ENCODE peak calls at places on chromosomes 6 and 20, in six cellular contexts. One of them, this sample, is unnamed.

GRCh38 chr6:31270788-31271640 is 878 bp downstream of the HLA-C start:
- DNase-seq in GM19239: no peak
- DNase-seq in naive thymus-derived CD4-positive, alpha-beta T cell: peak; percentile 46
- DNase-seq in GM04503: peak; percentile 5
- DNase-seq in SK-N-SH: peak; percentile 49
- DNase-seq in fibroblast of the conjunctiva: peak; percentile 24
- DNase-seq in this sample: no peak

GRCh38 chr20:33299111-33299603 is 16.1 kb downstream of the BPIFB1 start:
- DNase-seq in SK-N-SH: peak; percentile 87
- DNase-seq in GM19239: peak; percentile 79
- DNase-seq in GM04503: no peak
- DNase-seq in fibroblast of the conjunctiva: no peak
- DNase-seq in naive thymus-derived CD4-positive, alpha-beta T cell: peak; percentile 64
- DNase-seq in this sample: peak; percentile 69

GRCh38 chr20:32356935-32357868 is 929 bp upstream of the ASXL1 start:
- DNase-seq in naive thymus-derived CD4-positive, alpha-beta T cell: no peak
- DNase-seq in SK-N-SH: peak; percentile 22
- DNase-seq in GM19239: no peak
- DNase-seq in GM04503: no peak
- DNase-seq in fibroblast of the conjunctiva: no peak
- DNase-seq in this sample: no peak

GRCh38 chr6:89792881-89793280 is 26.7 kb downstream of the MDN1 start:
- DNase-seq in SK-N-SH: peak; percentile 47
- DNase-seq in GM19239: peak; percentile 17
- DNase-seq in fibroblast of the conjunctiva: no peak
- DNase-seq in GM04503: no peak
- DNase-seq in naive thymus-derived CD4-positive, alpha-beta T cell: no peak
- DNase-seq in this sample: no peak

GRCh38 chr20:57439432-57439831 is 48.2 kb downstream of the RBM38 start:
- DNase-seq in SK-N-SH: no peak
- DNase-seq in naive thymus-derived CD4-positive, alpha-beta T cell: no peak
- DNase-seq in fibroblast of the conjunctiva: no peak
- DNase-seq in GM19239: no peak
- DNase-seq in GM04503: no peak
- DNase-seq in this sample: peak; percentile 31

GRCh38 chr20:45993197-45993951 is 15.3 kb upstream of the MMP9 start:
- DNase-seq in GM19239: no peak
- DNase-seq in fibroblast of the conjunctiva: no peak
- DNase-seq in SK-N-SH: peak; percentile 40
- DNase-seq in naive thymus-derived CD4-positive, alpha-beta T cell: no peak
- DNase-seq in GM04503: no peak
- DNase-seq in this sample: no peak

GRCh38 chr6:166742981-166743380 is 115.9 kb upstream of the RPS6KA2 start:
- DNase-seq in SK-N-SH: no peak
- DNase-seq in GM04503: no peak
- DNase-seq in naive thymus-derived CD4-positive, alpha-beta T cell: no peak
- DNase-seq in fibroblast of the conjunctiva: no peak
- DNase-seq in GM19239: no peak
- DNase-seq in this sample: no peak

GRCh38 chr6:31680841-31681671 is at the start of gene LY6G5C:
- DNase-seq in GM19239: peak; percentile 65
- DNase-seq in GM04503: peak; percentile 48
- DNase-seq in fibroblast of the conjunctiva: peak; percentile 95
- DNase-seq in naive thymus-derived CD4-positive, alpha-beta T cell: peak; percentile 38
- DNase-seq in SK-N-SH: peak; percentile 88
- DNase-seq in this sample: peak; percentile 65

GRCh38 chr6:86407128-86407527 is 530.2 kb upstream of the HTR1E start:
- DNase-seq in GM04503: no peak
- DNase-seq in fibroblast of the conjunctiva: no peak
- DNase-seq in GM19239: no peak
- DNase-seq in naive thymus-derived CD4-positive, alpha-beta T cell: no peak
- DNase-seq in SK-N-SH: no peak
- DNase-seq in this sample: no peak

GRCh38 chr6:141475269-141475668 is 657.5 kb upstream of the GJE1 start:
- DNase-seq in fibroblast of the conjunctiva: no peak
- DNase-seq in naive thymus-derived CD4-positive, alpha-beta T cell: no peak
- DNase-seq in GM04503: no peak
- DNase-seq in GM19239: no peak
- DNase-seq in SK-N-SH: no peak
- DNase-seq in this sample: no peak

GRCh38 chr20:62805365-62805710 is 703 bp downstream of the OGFR start:
- DNase-seq in GM04503: no peak
- DNase-seq in naive thymus-derived CD4-positive, alpha-beta T cell: no peak
- DNase-seq in SK-N-SH: peak; percentile 69
- DNase-seq in fibroblast of the conjunctiva: no peak
- DNase-seq in GM19239: no peak
- DNase-seq in this sample: no peak

GRCh38 chr6:36642913-36643817 is 35.3 kb upstream of the CDKN1A start:
- DNase-seq in GM04503: peak; percentile 64
- DNase-seq in fibroblast of the conjunctiva: no peak
- DNase-seq in naive thymus-derived CD4-positive, alpha-beta T cell: no peak
- DNase-seq in SK-N-SH: no peak
- DNase-seq in GM19239: no peak
- DNase-seq in this sample: no peak

GRCh38 chr20:38363004-38363747 is 16.9 kb downstream of the LBP start:
- DNase-seq in naive thymus-derived CD4-positive, alpha-beta T cell: no peak
- DNase-seq in GM19239: no peak
- DNase-seq in SK-N-SH: no peak
- DNase-seq in GM04503: no peak
- DNase-seq in fibroblast of the conjunctiva: no peak
- DNase-seq in this sample: no peak

GRCh38 chr6:6713660-6714446 is 125.3 kb downstream of the LY86 start:
- DNase-seq in SK-N-SH: peak; percentile 26
- DNase-seq in GM04503: no peak
- DNase-seq in naive thymus-derived CD4-positive, alpha-beta T cell: no peak
- DNase-seq in fibroblast of the conjunctiva: no peak
- DNase-seq in GM19239: no peak
- DNase-seq in this sample: no peak

GRCh38 chr20:5080384-5080877 is 39.3 kb downstream of the PCNA start:
- DNase-seq in SK-N-SH: no peak
- DNase-seq in GM19239: peak; percentile 10
- DNase-seq in GM04503: peak; percentile 58
- DNase-seq in naive thymus-derived CD4-positive, alpha-beta T cell: no peak
- DNase-seq in fibroblast of the conjunctiva: peak; percentile 24
- DNase-seq in this sample: no peak

GRCh38 chr20:50153500-50154377 is at the start of gene PEDS1:
- DNase-seq in naive thymus-derived CD4-positive, alpha-beta T cell: peak; percentile 81
- DNase-seq in fibroblast of the conjunctiva: peak; percentile 75
- DNase-seq in GM04503: peak; percentile 38
- DNase-seq in SK-N-SH: peak; percentile 99
- DNase-seq in GM19239: peak; percentile 99
- DNase-seq in this sample: peak; percentile 61

GRCh38 chr6:108779521-108779920 is 68.7 kb upstream of the ARMC2 start:
- DNase-seq in GM19239: no peak
- DNase-seq in fibroblast of the conjunctiva: no peak
- DNase-seq in GM04503: no peak
- DNase-seq in SK-N-SH: no peak
- DNase-seq in naive thymus-derived CD4-positive, alpha-beta T cell: no peak
- DNase-seq in this sample: no peak

GRCh38 chr20:63626424-63627128 is at the start of gene GMEB2:
- DNase-seq in GM04503: no peak
- DNase-seq in SK-N-SH: peak; percentile 95
- DNase-seq in naive thymus-derived CD4-positive, alpha-beta T cell: no peak
- DNase-seq in GM19239: peak; percentile 94
- DNase-seq in fibroblast of the conjunctiva: peak; percentile 26
- DNase-seq in this sample: peak; percentile 82

GRCh38 chr20:41135187-41135887 is 2.0 kb upstream of the PLCG1 start:
- DNase-seq in GM19239: peak; percentile 47
- DNase-seq in naive thymus-derived CD4-positive, alpha-beta T cell: peak; percentile 61
- DNase-seq in SK-N-SH: peak; percentile 59
- DNase-seq in fibroblast of the conjunctiva: no peak
- DNase-seq in GM04503: no peak
- DNase-seq in this sample: no peak

GRCh38 chr6:20680697-20681165 is 146.5 kb downstream of the CDKAL1 start:
- DNase-seq in SK-N-SH: no peak
- DNase-seq in naive thymus-derived CD4-positive, alpha-beta T cell: no peak
- DNase-seq in GM19239: no peak
- DNase-seq in fibroblast of the conjunctiva: no peak
- DNase-seq in GM04503: no peak
- DNase-seq in this sample: no peak

GRCh38 chr6:135411849-135412248 is 85.7 kb downstream of the AHI1 start:
- DNase-seq in GM19239: no peak
- DNase-seq in GM04503: no peak
- DNase-seq in SK-N-SH: no peak
- DNase-seq in naive thymus-derived CD4-positive, alpha-beta T cell: no peak
- DNase-seq in fibroblast of the conjunctiva: no peak
- DNase-seq in this sample: no peak

GRCh38 chr6:148550569-148550968 is 196.3 kb upstream of the UST start:
- DNase-seq in GM19239: no peak
- DNase-seq in GM04503: no peak
- DNase-seq in fibroblast of the conjunctiva: no peak
- DNase-seq in naive thymus-derived CD4-positive, alpha-beta T cell: no peak
- DNase-seq in SK-N-SH: no peak
- DNase-seq in this sample: no peak

GRCh38 chr20:23879811-23880374 is 345 bp upstream of the CST5 start:
- DNase-seq in SK-N-SH: no peak
- DNase-seq in GM19239: no peak
- DNase-seq in GM04503: no peak
- DNase-seq in fibroblast of the conjunctiva: no peak
- DNase-seq in naive thymus-derived CD4-positive, alpha-beta T cell: no peak
- DNase-seq in this sample: no peak

GRCh38 chr20:59821201-59821600 is 112.2 kb downstream of the SYCP2 start:
- DNase-seq in GM04503: no peak
- DNase-seq in GM19239: no peak
- DNase-seq in SK-N-SH: no peak
- DNase-seq in naive thymus-derived CD4-positive, alpha-beta T cell: no peak
- DNase-seq in fibroblast of the conjunctiva: no peak
- DNase-seq in this sample: no peak

GRCh38 chr6:143054329-143054728 is 6.4 kb upstream of the AIG1 start:
- DNase-seq in SK-N-SH: no peak
- DNase-seq in GM19239: no peak
- DNase-seq in naive thymus-derived CD4-positive, alpha-beta T cell: no peak
- DNase-seq in GM04503: no peak
- DNase-seq in fibroblast of the conjunctiva: no peak
- DNase-seq in this sample: no peak

GRCh38 chr20:32685541-32686529 is 12.1 kb upstream of the C20orf203 start:
- DNase-seq in SK-N-SH: peak; percentile 52
- DNase-seq in GM04503: peak; percentile 88
- DNase-seq in naive thymus-derived CD4-positive, alpha-beta T cell: no peak
- DNase-seq in fibroblast of the conjunctiva: peak; percentile 87
- DNase-seq in GM19239: no peak
- DNase-seq in this sample: no peak

GRCh38 chr6:150857062-150857905 is 8.2 kb upstream of the MTHFD1L start:
- DNase-seq in fibroblast of the conjunctiva: peak; percentile 97
- DNase-seq in SK-N-SH: no peak
- DNase-seq in naive thymus-derived CD4-positive, alpha-beta T cell: no peak
- DNase-seq in GM04503: peak; percentile 96
- DNase-seq in GM19239: no peak
- DNase-seq in this sample: no peak

GRCh38 chr6:56314683-56315523 is 67.5 kb upstream of the COL21A1 start:
- DNase-seq in GM04503: no peak
- DNase-seq in naive thymus-derived CD4-positive, alpha-beta T cell: no peak
- DNase-seq in GM19239: no peak
- DNase-seq in fibroblast of the conjunctiva: no peak
- DNase-seq in SK-N-SH: peak; percentile 26
- DNase-seq in this sample: peak; percentile 6

GRCh38 chr6:122048570-122048969 is 350.9 kb upstream of the HSF2 start:
- DNase-seq in GM19239: no peak
- DNase-seq in naive thymus-derived CD4-positive, alpha-beta T cell: no peak
- DNase-seq in GM04503: no peak
- DNase-seq in SK-N-SH: no peak
- DNase-seq in fibroblast of the conjunctiva: no peak
- DNase-seq in this sample: no peak